ENCODE peak calls at places on chromosomes 12 and 14, in nine cellular contexts. One of them, this sample, is unnamed.

GRCh38 chr12:32107376-32108267 is 975 bp downstream of the BICD1 start:
- DNase-seq in AG20443: peak
- DNase-seq in K562: peak
- DNase-seq in AG08395: peak
- DNase-seq in astrocyte of the hippocampus: peak
- DNase-seq in adrenal gland: no peak
- DNase-seq in GM04503: no peak
- DNase-seq in activated T-helper 1 cell treated with Interleukin-2 at 50 U/mL for 16 hours: no peak
- DNase-seq in stimulated activated CD8-positive, alpha-beta memory T cell treated with anti-CD3 and anti-CD28 coated beads, Interleukin-12 subunit alpha, Interleukin-12 subunit beta, amount 100 ng/mL, for 4 hours: no peak
- DNase-seq in this sample: no peak

GRCh38 chr14:102973706-102974280 is 51.3 kb downstream of the AMN start:
- DNase-seq in AG20443: no peak
- DNase-seq in adrenal gland: no peak
- DNase-seq in AG08395: no peak
- DNase-seq in stimulated activated CD8-positive, alpha-beta memory T cell treated with anti-CD3 and anti-CD28 coated beads, Interleukin-12 subunit alpha, Interleukin-12 subunit beta, amount 100 ng/mL, for 4 hours: no peak
- DNase-seq in GM04503: no peak
- DNase-seq in astrocyte of the hippocampus: no peak
- DNase-seq in activated T-helper 1 cell treated with Interleukin-2 at 50 U/mL for 16 hours: no peak
- DNase-seq in K562: no peak
- DNase-seq in this sample: no peak

GRCh38 chr14:37452323-37452722 is 142.7 kb downstream of the FOXA1 start:
- DNase-seq in astrocyte of the hippocampus: peak
- DNase-seq in AG08395: no peak
- DNase-seq in adrenal gland: no peak
- DNase-seq in activated T-helper 1 cell treated with Interleukin-2 at 50 U/mL for 16 hours: no peak
- DNase-seq in K562: no peak
- DNase-seq in GM04503: no peak
- DNase-seq in AG20443: no peak
- DNase-seq in stimulated activated CD8-positive, alpha-beta memory T cell treated with anti-CD3 and anti-CD28 coated beads, Interleukin-12 subunit alpha, Interleukin-12 subunit beta, amount 100 ng/mL, for 4 hours: no peak
- DNase-seq in this sample: no peak

GRCh38 chr14:35557221-35557747 is 23.3 kb downstream of the INSM2 start:
- DNase-seq in activated T-helper 1 cell treated with Interleukin-2 at 50 U/mL for 16 hours: no peak
- DNase-seq in GM04503: no peak
- DNase-seq in K562: no peak
- DNase-seq in adrenal gland: no peak
- DNase-seq in AG20443: no peak
- DNase-seq in stimulated activated CD8-positive, alpha-beta memory T cell treated with anti-CD3 and anti-CD28 coated beads, Interleukin-12 subunit alpha, Interleukin-12 subunit beta, amount 100 ng/mL, for 4 hours: no peak
- DNase-seq in astrocyte of the hippocampus: no peak
- DNase-seq in AG08395: no peak
- DNase-seq in this sample: no peak

GRCh38 chr12:25469861-25470260 is 83.2 kb downstream of the LMNTD1 start:
- DNase-seq in astrocyte of the hippocampus: no peak
- DNase-seq in activated T-helper 1 cell treated with Interleukin-2 at 50 U/mL for 16 hours: no peak
- DNase-seq in adrenal gland: no peak
- DNase-seq in stimulated activated CD8-positive, alpha-beta memory T cell treated with anti-CD3 and anti-CD28 coated beads, Interleukin-12 subunit alpha, Interleukin-12 subunit beta, amount 100 ng/mL, for 4 hours: no peak
- DNase-seq in GM04503: no peak
- DNase-seq in AG08395: no peak
- DNase-seq in AG20443: no peak
- DNase-seq in K562: no peak
- DNase-seq in this sample: no peak

GRCh38 chr14:95885866-95886265 is 9.2 kb downstream of the TUNAR start:
- DNase-seq in K562: no peak
- DNase-seq in astrocyte of the hippocampus: peak
- DNase-seq in stimulated activated CD8-positive, alpha-beta memory T cell treated with anti-CD3 and anti-CD28 coated beads, Interleukin-12 subunit alpha, Interleukin-12 subunit beta, amount 100 ng/mL, for 4 hours: no peak
- DNase-seq in GM04503: no peak
- DNase-seq in AG08395: no peak
- DNase-seq in activated T-helper 1 cell treated with Interleukin-2 at 50 U/mL for 16 hours: no peak
- DNase-seq in adrenal gland: no peak
- DNase-seq in AG20443: no peak
- DNase-seq in this sample: no peak

GRCh38 chr14:76911473-76911872 is 85.3 kb downstream of the LRRC74A start:
- DNase-seq in activated T-helper 1 cell treated with Interleukin-2 at 50 U/mL for 16 hours: no peak
- DNase-seq in AG08395: no peak
- DNase-seq in astrocyte of the hippocampus: no peak
- DNase-seq in AG20443: no peak
- DNase-seq in K562: no peak
- DNase-seq in adrenal gland: no peak
- DNase-seq in stimulated activated CD8-positive, alpha-beta memory T cell treated with anti-CD3 and anti-CD28 coated beads, Interleukin-12 subunit alpha, Interleukin-12 subunit beta, amount 100 ng/mL, for 4 hours: no peak
- DNase-seq in GM04503: no peak
- DNase-seq in this sample: no peak

GRCh38 chr12:162467-163307 is 51.3 kb downstream of the SLC6A12 start:
- DNase-seq in AG08395: no peak
- DNase-seq in AG20443: no peak
- DNase-seq in stimulated activated CD8-positive, alpha-beta memory T cell treated with anti-CD3 and anti-CD28 coated beads, Interleukin-12 subunit alpha, Interleukin-12 subunit beta, amount 100 ng/mL, for 4 hours: no peak
- DNase-seq in adrenal gland: no peak
- DNase-seq in GM04503: no peak
- DNase-seq in activated T-helper 1 cell treated with Interleukin-2 at 50 U/mL for 16 hours: no peak
- DNase-seq in K562: no peak
- DNase-seq in astrocyte of the hippocampus: no peak
- DNase-seq in this sample: peak

GRCh38 chr12:56590237-56590830 is 39.8 kb downstream of the BAZ2A start:
- DNase-seq in K562: peak
- DNase-seq in AG20443: no peak
- DNase-seq in activated T-helper 1 cell treated with Interleukin-2 at 50 U/mL for 16 hours: no peak
- DNase-seq in astrocyte of the hippocampus: peak
- DNase-seq in GM04503: no peak
- DNase-seq in AG08395: no peak
- DNase-seq in adrenal gland: no peak
- DNase-seq in stimulated activated CD8-positive, alpha-beta memory T cell treated with anti-CD3 and anti-CD28 coated beads, Interleukin-12 subunit alpha, Interleukin-12 subunit beta, amount 100 ng/mL, for 4 hours: no peak
- DNase-seq in this sample: peak

GRCh38 chr14:93045965-93046695 is 69.6 kb downstream of the ITPK1 start:
- DNase-seq in activated T-helper 1 cell treated with Interleukin-2 at 50 U/mL for 16 hours: no peak
- DNase-seq in AG20443: peak
- DNase-seq in GM04503: peak
- DNase-seq in adrenal gland: no peak
- DNase-seq in AG08395: peak
- DNase-seq in stimulated activated CD8-positive, alpha-beta memory T cell treated with anti-CD3 and anti-CD28 coated beads, Interleukin-12 subunit alpha, Interleukin-12 subunit beta, amount 100 ng/mL, for 4 hours: no peak
- DNase-seq in astrocyte of the hippocampus: peak
- DNase-seq in K562: peak
- DNase-seq in this sample: no peak

GRCh38 chr14:33839193-33840076 is 111.4 kb downstream of the EGLN3 start:
- DNase-seq in AG20443: peak
- DNase-seq in K562: peak
- DNase-seq in AG08395: peak
- DNase-seq in stimulated activated CD8-positive, alpha-beta memory T cell treated with anti-CD3 and anti-CD28 coated beads, Interleukin-12 subunit alpha, Interleukin-12 subunit beta, amount 100 ng/mL, for 4 hours: no peak
- DNase-seq in astrocyte of the hippocampus: peak
- DNase-seq in GM04503: no peak
- DNase-seq in activated T-helper 1 cell treated with Interleukin-2 at 50 U/mL for 16 hours: peak
- DNase-seq in adrenal gland: peak
- DNase-seq in this sample: peak

GRCh38 chr12:40953076-40953475 is 235.0 kb upstream of the PDZRN4 start:
- DNase-seq in AG08395: no peak
- DNase-seq in K562: no peak
- DNase-seq in astrocyte of the hippocampus: peak
- DNase-seq in GM04503: no peak
- DNase-seq in AG20443: no peak
- DNase-seq in adrenal gland: no peak
- DNase-seq in stimulated activated CD8-positive, alpha-beta memory T cell treated with anti-CD3 and anti-CD28 coated beads, Interleukin-12 subunit alpha, Interleukin-12 subunit beta, amount 100 ng/mL, for 4 hours: no peak
- DNase-seq in activated T-helper 1 cell treated with Interleukin-2 at 50 U/mL for 16 hours: no peak
- DNase-seq in this sample: no peak

GRCh38 chr12:45214739-45215418 is 1.0 kb upstream of the ANO6 start:
- DNase-seq in K562: no peak
- DNase-seq in stimulated activated CD8-positive, alpha-beta memory T cell treated with anti-CD3 and anti-CD28 coated beads, Interleukin-12 subunit alpha, Interleukin-12 subunit beta, amount 100 ng/mL, for 4 hours: no peak
- DNase-seq in adrenal gland: no peak
- DNase-seq in GM04503: no peak
- DNase-seq in AG08395: no peak
- DNase-seq in astrocyte of the hippocampus: peak
- DNase-seq in AG20443: peak
- DNase-seq in activated T-helper 1 cell treated with Interleukin-2 at 50 U/mL for 16 hours: no peak
- DNase-seq in this sample: no peak

GRCh38 chr12:91009319-91009950 is 4.7 kb upstream of the EPYC start:
- DNase-seq in astrocyte of the hippocampus: peak
- DNase-seq in AG20443: no peak
- DNase-seq in activated T-helper 1 cell treated with Interleukin-2 at 50 U/mL for 16 hours: no peak
- DNase-seq in GM04503: no peak
- DNase-seq in stimulated activated CD8-positive, alpha-beta memory T cell treated with anti-CD3 and anti-CD28 coated beads, Interleukin-12 subunit alpha, Interleukin-12 subunit beta, amount 100 ng/mL, for 4 hours: no peak
- DNase-seq in K562: no peak
- DNase-seq in AG08395: no peak
- DNase-seq in adrenal gland: no peak
- DNase-seq in this sample: no peak

GRCh38 chr14:51328089-51328941 is 88.3 kb downstream of the TMX1 start:
- DNase-seq in activated T-helper 1 cell treated with Interleukin-2 at 50 U/mL for 16 hours: no peak
- DNase-seq in GM04503: no peak
- DNase-seq in AG08395: peak
- DNase-seq in K562: no peak
- DNase-seq in AG20443: peak
- DNase-seq in stimulated activated CD8-positive, alpha-beta memory T cell treated with anti-CD3 and anti-CD28 coated beads, Interleukin-12 subunit alpha, Interleukin-12 subunit beta, amount 100 ng/mL, for 4 hours: no peak
- DNase-seq in adrenal gland: peak
- DNase-seq in astrocyte of the hippocampus: peak
- DNase-seq in this sample: no peak

GRCh38 chr12:57483466-57483865 is 3.8 kb upstream of the ARHGAP9 start:
- DNase-seq in GM04503: peak
- DNase-seq in adrenal gland: no peak
- DNase-seq in AG20443: peak
- DNase-seq in stimulated activated CD8-positive, alpha-beta memory T cell treated with anti-CD3 and anti-CD28 coated beads, Interleukin-12 subunit alpha, Interleukin-12 subunit beta, amount 100 ng/mL, for 4 hours: no peak
- DNase-seq in AG08395: peak
- DNase-seq in activated T-helper 1 cell treated with Interleukin-2 at 50 U/mL for 16 hours: no peak
- DNase-seq in astrocyte of the hippocampus: peak
- DNase-seq in K562: no peak
- DNase-seq in this sample: no peak

GRCh38 chr12:67630373-67631088 is 18.0 kb upstream of the DYRK2 start:
- DNase-seq in GM04503: no peak
- DNase-seq in K562: no peak
- DNase-seq in adrenal gland: peak
- DNase-seq in activated T-helper 1 cell treated with Interleukin-2 at 50 U/mL for 16 hours: peak
- DNase-seq in stimulated activated CD8-positive, alpha-beta memory T cell treated with anti-CD3 and anti-CD28 coated beads, Interleukin-12 subunit alpha, Interleukin-12 subunit beta, amount 100 ng/mL, for 4 hours: peak
- DNase-seq in AG08395: no peak
- DNase-seq in astrocyte of the hippocampus: peak
- DNase-seq in AG20443: no peak
- DNase-seq in this sample: no peak

GRCh38 chr12:51971679-51972423 is 20.4 kb downstream of the ACVR1B start:
- DNase-seq in GM04503: no peak
- DNase-seq in adrenal gland: no peak
- DNase-seq in AG20443: no peak
- DNase-seq in astrocyte of the hippocampus: peak
- DNase-seq in K562: no peak
- DNase-seq in activated T-helper 1 cell treated with Interleukin-2 at 50 U/mL for 16 hours: no peak
- DNase-seq in AG08395: no peak
- DNase-seq in stimulated activated CD8-positive, alpha-beta memory T cell treated with anti-CD3 and anti-CD28 coated beads, Interleukin-12 subunit alpha, Interleukin-12 subunit beta, amount 100 ng/mL, for 4 hours: no peak
- DNase-seq in this sample: no peak

GRCh38 chr12:114799574-114800487 is 115.9 kb upstream of the TBX3 start:
- DNase-seq in K562: no peak
- DNase-seq in AG20443: peak
- DNase-seq in adrenal gland: peak
- DNase-seq in AG08395: peak
- DNase-seq in activated T-helper 1 cell treated with Interleukin-2 at 50 U/mL for 16 hours: no peak
- DNase-seq in stimulated activated CD8-positive, alpha-beta memory T cell treated with anti-CD3 and anti-CD28 coated beads, Interleukin-12 subunit alpha, Interleukin-12 subunit beta, amount 100 ng/mL, for 4 hours: no peak
- DNase-seq in GM04503: peak
- DNase-seq in astrocyte of the hippocampus: peak
- DNase-seq in this sample: no peak

GRCh38 chr12:66637693-66638301 is 41.1 kb downstream of the GRIP1 start:
- DNase-seq in adrenal gland: no peak
- DNase-seq in activated T-helper 1 cell treated with Interleukin-2 at 50 U/mL for 16 hours: no peak
- DNase-seq in K562: no peak
- DNase-seq in GM04503: no peak
- DNase-seq in AG08395: no peak
- DNase-seq in astrocyte of the hippocampus: no peak
- DNase-seq in AG20443: no peak
- DNase-seq in stimulated activated CD8-positive, alpha-beta memory T cell treated with anti-CD3 and anti-CD28 coated beads, Interleukin-12 subunit alpha, Interleukin-12 subunit beta, amount 100 ng/mL, for 4 hours: no peak
- DNase-seq in this sample: no peak

GRCh38 chr12:59595097-59595496 is 732 bp upstream of the SLC16A7 start:
- DNase-seq in AG08395: no peak
- DNase-seq in stimulated activated CD8-positive, alpha-beta memory T cell treated with anti-CD3 and anti-CD28 coated beads, Interleukin-12 subunit alpha, Interleukin-12 subunit beta, amount 100 ng/mL, for 4 hours: no peak
- DNase-seq in activated T-helper 1 cell treated with Interleukin-2 at 50 U/mL for 16 hours: no peak
- DNase-seq in K562: no peak
- DNase-seq in GM04503: no peak
- DNase-seq in astrocyte of the hippocampus: no peak
- DNase-seq in adrenal gland: no peak
- DNase-seq in AG20443: no peak
- DNase-seq in this sample: no peak

GRCh38 chr14:34857689-34858449 is 17.3 kb downstream of the BAZ1A start:
- DNase-seq in AG20443: no peak
- DNase-seq in astrocyte of the hippocampus: no peak
- DNase-seq in activated T-helper 1 cell treated with Interleukin-2 at 50 U/mL for 16 hours: no peak
- DNase-seq in AG08395: no peak
- DNase-seq in adrenal gland: no peak
- DNase-seq in stimulated activated CD8-positive, alpha-beta memory T cell treated with anti-CD3 and anti-CD28 coated beads, Interleukin-12 subunit alpha, Interleukin-12 subunit beta, amount 100 ng/mL, for 4 hours: no peak
- DNase-seq in K562: no peak
- DNase-seq in GM04503: no peak
- DNase-seq in this sample: no peak

GRCh38 chr14:90275820-90276219 is 19.5 kb downstream of the PSMC1 start:
- DNase-seq in activated T-helper 1 cell treated with Interleukin-2 at 50 U/mL for 16 hours: no peak
- DNase-seq in AG08395: no peak
- DNase-seq in GM04503: no peak
- DNase-seq in adrenal gland: no peak
- DNase-seq in AG20443: no peak
- DNase-seq in K562: no peak
- DNase-seq in stimulated activated CD8-positive, alpha-beta memory T cell treated with anti-CD3 and anti-CD28 coated beads, Interleukin-12 subunit alpha, Interleukin-12 subunit beta, amount 100 ng/mL, for 4 hours: no peak
- DNase-seq in astrocyte of the hippocampus: peak
- DNase-seq in this sample: no peak

GRCh38 chr14:105092912-105093425 is 27.7 kb upstream of the GPR132 start:
- DNase-seq in astrocyte of the hippocampus: peak
- DNase-seq in K562: peak
- DNase-seq in GM04503: no peak
- DNase-seq in AG08395: peak
- DNase-seq in stimulated activated CD8-positive, alpha-beta memory T cell treated with anti-CD3 and anti-CD28 coated beads, Interleukin-12 subunit alpha, Interleukin-12 subunit beta, amount 100 ng/mL, for 4 hours: peak
- DNase-seq in adrenal gland: peak
- DNase-seq in AG20443: peak
- DNase-seq in activated T-helper 1 cell treated with Interleukin-2 at 50 U/mL for 16 hours: peak
- DNase-seq in this sample: peak

GRCh38 chr12:47021298-47021697 is 58.1 kb upstream of the PCED1B start:
- DNase-seq in astrocyte of the hippocampus: peak
- DNase-seq in activated T-helper 1 cell treated with Interleukin-2 at 50 U/mL for 16 hours: no peak
- DNase-seq in adrenal gland: no peak
- DNase-seq in stimulated activated CD8-positive, alpha-beta memory T cell treated with anti-CD3 and anti-CD28 coated beads, Interleukin-12 subunit alpha, Interleukin-12 subunit beta, amount 100 ng/mL, for 4 hours: no peak
- DNase-seq in AG08395: peak
- DNase-seq in K562: peak
- DNase-seq in GM04503: peak
- DNase-seq in AG20443: peak
- DNase-seq in this sample: peak

GRCh38 chr12:93823616-93824410 is 146.6 kb downstream of the CRADD start:
- DNase-seq in stimulated activated CD8-positive, alpha-beta memory T cell treated with anti-CD3 and anti-CD28 coated beads, Interleukin-12 subunit alpha, Interleukin-12 subunit beta, amount 100 ng/mL, for 4 hours: no peak
- DNase-seq in activated T-helper 1 cell treated with Interleukin-2 at 50 U/mL for 16 hours: no peak
- DNase-seq in GM04503: no peak
- DNase-seq in AG08395: no peak
- DNase-seq in K562: no peak
- DNase-seq in AG20443: no peak
- DNase-seq in astrocyte of the hippocampus: peak
- DNase-seq in adrenal gland: no peak
- DNase-seq in this sample: no peak

GRCh38 chr14:24389266-24389855 is 9.4 kb upstream of the NYNRIN start:
- DNase-seq in K562: no peak
- DNase-seq in adrenal gland: no peak
- DNase-seq in GM04503: no peak
- DNase-seq in stimulated activated CD8-positive, alpha-beta memory T cell treated with anti-CD3 and anti-CD28 coated beads, Interleukin-12 subunit alpha, Interleukin-12 subunit beta, amount 100 ng/mL, for 4 hours: no peak
- DNase-seq in AG20443: no peak
- DNase-seq in astrocyte of the hippocampus: peak
- DNase-seq in AG08395: no peak
- DNase-seq in activated T-helper 1 cell treated with Interleukin-2 at 50 U/mL for 16 hours: no peak
- DNase-seq in this sample: no peak

GRCh38 chr12:70719672-70720420 is 82.6 kb upstream of the PTPRB start:
- DNase-seq in activated T-helper 1 cell treated with Interleukin-2 at 50 U/mL for 16 hours: peak
- DNase-seq in adrenal gland: peak
- DNase-seq in GM04503: peak
- DNase-seq in stimulated activated CD8-positive, alpha-beta memory T cell treated with anti-CD3 and anti-CD28 coated beads, Interleukin-12 subunit alpha, Interleukin-12 subunit beta, amount 100 ng/mL, for 4 hours: no peak
- DNase-seq in astrocyte of the hippocampus: peak
- DNase-seq in AG20443: peak
- DNase-seq in AG08395: peak
- DNase-seq in K562: peak
- DNase-seq in this sample: peak

GRCh38 chr12:96985515-96986362 is 78.7 kb downstream of the NEDD1 start:
- DNase-seq in AG20443: peak
- DNase-seq in astrocyte of the hippocampus: peak
- DNase-seq in K562: peak
- DNase-seq in adrenal gland: no peak
- DNase-seq in activated T-helper 1 cell treated with Interleukin-2 at 50 U/mL for 16 hours: peak
- DNase-seq in stimulated activated CD8-positive, alpha-beta memory T cell treated with anti-CD3 and anti-CD28 coated beads, Interleukin-12 subunit alpha, Interleukin-12 subunit beta, amount 100 ng/mL, for 4 hours: peak
- DNase-seq in GM04503: no peak
- DNase-seq in AG08395: peak
- DNase-seq in this sample: no peak

GRCh38 chr14:83894519-83894918 is 1635.4 kb upstream of the FLRT2 start:
- DNase-seq in adrenal gland: no peak
- DNase-seq in stimulated activated CD8-positive, alpha-beta memory T cell treated with anti-CD3 and anti-CD28 coated beads, Interleukin-12 subunit alpha, Interleukin-12 subunit beta, amount 100 ng/mL, for 4 hours: no peak
- DNase-seq in activated T-helper 1 cell treated with Interleukin-2 at 50 U/mL for 16 hours: no peak
- DNase-seq in AG20443: no peak
- DNase-seq in AG08395: no peak
- DNase-seq in astrocyte of the hippocampus: no peak
- DNase-seq in GM04503: no peak
- DNase-seq in K562: no peak
- DNase-seq in this sample: no peak

This sample was measured in NCI-H526.